ENCODE peak calls at places on chromosomes 11 and 22, in five cellular contexts. N, A, Y, W and X are unnamed samples.

GRCh38 chr11:122394326-122394725 is 261.2 kb upstream of the UBASH3B start:
- DNase-seq in N (no peak), A (no peak), Y (no peak), W (no peak), X (no peak)

GRCh38 chr22:25955323-25955722 is 213.3 kb downstream of the MYO18B start:
- DNase-seq in N (no peak), A (no peak), Y (no peak), W (no peak), X (no peak)

GRCh38 chr22:49150801-49151221 is 676.9 kb downstream of the BRD1 start:
- DNase-seq in N (no peak), A (no peak), Y (no peak), W (no peak), X (no peak)

GRCh38 chr22:24525416-24526037 is 29.4 kb downstream of the GUCD1 start:
- DNase-seq in N (peak), A (peak), Y (peak), W (peak), X (peak)

GRCh38 chr22:29442976-29443375 is 4.6 kb downstream of the RFPL1 start:
- DNase-seq in N (no peak), A (no peak), Y (no peak), W (no peak), X (peak)

GRCh38 chr11:122793500-122793899 is 44.8 kb upstream of the CRTAM start:
- DNase-seq in N (no peak), A (no peak), Y (no peak), W (no peak), X (no peak)

GRCh38 chr11:46001427-46002049 is 79.1 kb downstream of the LARGE2 start:
- DNase-seq in N (no peak), A (no peak), Y (no peak), W (peak), X (peak)

GRCh38 chr11:125141686-125142535 is 22.6 kb upstream of the PKNOX2 start:
- DNase-seq in N (peak), A (peak), Y (no peak), W (peak), X (peak)

GRCh38 chr11:68008381-68009337 is 1.5 kb upstream of the ALDH3B1 start:
- DNase-seq in N (no peak), A (no peak), Y (no peak), W (no peak), X (no peak)

GRCh38 chr11:96307748-96308133 is 35.3 kb downstream of the MAML2 start:
- DNase-seq in N (no peak), A (no peak), Y (no peak), W (peak), X (peak)

GRCh38 chr11:28472904-28473303 is 364.7 kb downstream of the METTL15 start:
- DNase-seq in N (no peak), A (no peak), Y (no peak), W (no peak), X (no peak)

GRCh38 chr22:39967103-39967829 is 7.1 kb downstream of the TMA7B start:
- DNase-seq in N (no peak), A (no peak), Y (no peak), W (peak), X (peak)

GRCh38 chr11:122656073-122656630 is 630 bp downstream of the UBASH3B start:
- DNase-seq in N (peak), A (peak), Y (no peak), W (peak), X (peak)

GRCh38 chr11:116042125-116042524 is 537.9 kb upstream of the CADM1 start:
- DNase-seq in N (no peak), A (no peak), Y (no peak), W (no peak), X (no peak)

GRCh38 chr11:124867700-124868099 is 2.5 kb downstream of the ROBO3 start:
- DNase-seq in N (no peak), A (peak), Y (peak), W (peak), X (peak)

GRCh38 chr11:118918128-118918685 is 7.5 kb downstream of the BCL9L start:
- DNase-seq in N (no peak), A (no peak), Y (peak), W (peak), X (peak)

GRCh38 chr22:44740307-44740706 is 12.1 kb upstream of the ARHGAP8 start:
- DNase-seq in N (no peak), A (no peak), Y (no peak), W (no peak), X (no peak)

DNA sequence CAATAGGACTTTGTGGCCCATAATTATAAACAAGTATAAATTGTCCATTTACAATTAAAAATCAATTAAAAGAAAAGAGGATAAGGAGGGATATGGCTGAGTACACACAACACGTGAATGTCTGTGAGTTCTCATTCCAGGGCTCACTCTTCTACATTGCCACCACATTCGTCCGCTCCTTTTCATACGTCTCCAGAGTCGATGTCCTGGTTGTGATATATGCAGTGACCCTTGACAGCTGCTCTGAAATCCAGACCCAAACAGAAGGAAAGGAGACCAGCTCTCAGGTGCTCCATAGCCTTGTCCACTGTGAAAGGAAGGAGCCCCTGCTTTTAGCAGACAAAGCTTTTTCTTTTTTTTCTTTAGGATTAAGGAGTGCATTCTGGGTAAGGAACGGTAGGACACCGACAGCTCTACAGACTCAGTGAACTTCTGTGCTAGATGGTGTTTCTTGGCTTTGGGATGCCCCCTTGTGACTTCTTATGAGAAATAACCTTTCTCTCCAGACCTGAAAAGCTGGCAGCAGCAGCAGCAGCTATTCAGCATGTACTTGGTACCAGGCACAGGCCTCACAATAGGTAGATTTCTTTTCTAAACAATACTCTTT is 19.7 kb upstream of the DNAJB13 start:
- DNase-seq in N (peak), A (peak), Y (peak), W (peak), X (peak)
- TF ChIP-seq CTCF in N (peak), A (peak), Y (peak), W (peak), X (peak)

GRCh38 chr11:130241697-130242096 is 73.0 kb downstream of the ZBTB44 start:
- DNase-seq in N (no peak), A (no peak), Y (no peak), W (no peak), X (no peak)
- TF ChIP-seq CTCF in N (no peak), A (no peak), Y (no peak), W (no peak), X (no peak)

DNA sequence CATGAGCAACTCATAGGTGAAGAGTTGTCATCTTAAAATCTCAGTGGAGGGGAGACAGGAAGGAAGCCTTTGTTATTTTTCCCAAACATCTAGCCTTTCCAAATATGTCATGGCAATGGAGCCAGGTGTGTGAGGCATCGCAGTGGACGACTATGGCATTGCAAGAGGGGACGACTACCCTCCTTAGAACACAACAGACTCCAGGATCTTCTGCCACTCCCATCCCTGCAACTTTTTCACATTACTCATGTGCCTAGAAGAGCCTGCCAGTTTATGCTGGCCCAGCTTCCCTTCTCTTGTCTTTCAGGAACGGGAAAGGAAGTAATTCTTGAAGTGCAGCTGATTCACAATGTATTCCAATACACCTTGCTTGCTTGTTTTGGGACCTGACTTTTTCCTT is 1008.4 kb downstream of the OPCML start:
- DNase-seq in N (no peak), A (no peak), Y (no peak), W (no peak), X (no peak)
- TF ChIP-seq CTCF in N (no peak), A (no peak), Y (no peak), W (no peak), X (no peak)

GRCh38 chr11:24155792-24156191 is 341.1 kb upstream of the LUZP2 start:
- DNase-seq in N (no peak), A (no peak), Y (peak), W (no peak), X (no peak)
- TF ChIP-seq CTCF in N (no peak), A (no peak), Y (no peak), W (no peak), X (no peak)

DNA sequence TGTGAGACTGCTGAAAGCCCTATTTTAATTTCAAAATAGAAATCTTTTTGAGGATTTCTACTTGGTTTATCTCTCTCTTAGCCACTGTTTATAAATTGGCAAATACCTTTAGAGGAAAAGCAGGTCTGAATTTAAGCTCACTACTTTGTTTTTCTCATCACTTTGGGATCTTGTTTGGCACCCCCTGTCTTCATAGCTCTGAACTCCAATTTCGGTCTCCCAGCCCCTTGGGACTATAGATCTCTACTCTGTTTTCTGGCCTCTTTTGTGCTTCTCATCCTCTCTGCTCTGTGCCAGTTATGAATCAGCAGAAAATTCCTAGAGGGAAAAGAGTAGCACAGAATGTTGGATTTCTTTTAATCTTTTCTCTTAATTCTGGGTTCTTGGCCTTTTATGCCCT is 118.3 kb downstream of the CYP2R1 start:
- DNase-seq in N (no peak), A (no peak), Y (no peak), W (peak), X (no peak)
- TF ChIP-seq CTCF in N (peak), A (peak), Y (peak), W (peak), X (no peak)

GRCh38 chr22:31619611-31620300 is 42.3 kb downstream of the PISD start:
- DNase-seq in N (no peak), A (no peak), Y (no peak), W (no peak), X (no peak)

GRCh38 chr22:31618057-31618456 is 44.0 kb downstream of the PISD start:
- DNase-seq in N (no peak), A (no peak), Y (no peak), W (no peak), X (no peak)

GRCh38 chr22:31616315-31616980 is 45.6 kb downstream of the PISD start:
- DNase-seq in N (no peak), A (peak), Y (peak), W (no peak), X (no peak)

GRCh38 chr22:31620756-31621480 is 41.1 kb downstream of the PISD start:
- DNase-seq in N (no peak), A (no peak), Y (no peak), W (no peak), X (no peak)

GRCh38 chr22:31618471-31619176 is 43.4 kb downstream of the PISD start:
- DNase-seq in N (no peak), A (no peak), Y (no peak), W (no peak), X (no peak)
- TF ChIP-seq CTCF in N (no peak), A (no peak), Y (no peak), W (no peak), X (no peak)

GRCh38 chr11:60657880-60658279 is 41.5 kb upstream of the MS4A8 start:
- DNase-seq in N (no peak), A (peak), Y (peak), W (no peak), X (no peak)
- TF ChIP-seq CTCF in N (no peak), A (no peak), Y (peak), W (no peak), X (no peak)

GRCh38 chr11:126358763-126359160 is 3.3 kb downstream of the ST3GAL4 start:
- DNase-seq in N (no peak), A (no peak), Y (no peak), W (no peak), X (no peak)

GRCh38 chr11:126360049-126360446 is 4.6 kb downstream of the ST3GAL4 start:
- DNase-seq in N (no peak), A (no peak), Y (no peak), W (no peak), X (no peak)

GRCh38 chr11:126357969-126358762 is 2.7 kb downstream of the ST3GAL4 start:
- DNase-seq in N (no peak), A (no peak), Y (peak), W (no peak), X (no peak)

GRCh38 chr11:126361400-126361799 is 5.9 kb downstream of the ST3GAL4 start:
- DNase-seq in N (no peak), A (no peak), Y (no peak), W (no peak), X (no peak)

GRCh38 chr11:126359431-126360048 is 4.1 kb downstream of the ST3GAL4 start:
- DNase-seq in N (no peak), A (no peak), Y (no peak), W (peak), X (peak)
- TF ChIP-seq CTCF in N (no peak), A (no peak), Y (no peak), W (peak), X (peak)

GRCh38 chr11:18013790-18014507 is 1.1 kb upstream of the SERGEF start:
- DNase-seq in N (peak), A (peak), Y (no peak), W (peak), X (no peak)
- TF ChIP-seq CTCF in N (no peak), A (no peak), Y (peak), W (no peak), X (no peak)